ENCODE peak calls at places on chromosomes 2 and 18, in four cellular contexts. One of them, this sample, is unnamed.

GRCh38 chr2:239903803-239904202 is 121.3 kb downstream of the NDUFA10 start:
- DNase-seq in activated CD4-positive, CD25-positive, alpha-beta regulatory T cell treated with anti-CD3 and anti-CD28 coated beads, Interleukin-2, amount 50 U/mL, for 72 hours: no peak
- DNase-seq in activated CD4-positive, alpha-beta T cell treated with anti-CD3 and anti-CD28 coated beads for 24 hours: no peak
- DNase-seq in glomerular endothelial cell: no peak
- DNase-seq in this sample: no peak

GRCh38 chr2:23707096-23707495 is 219.8 kb downstream of the ATAD2B start:
- DNase-seq in activated CD4-positive, alpha-beta T cell treated with anti-CD3 and anti-CD28 coated beads for 24 hours: no peak
- DNase-seq in glomerular endothelial cell: no peak
- DNase-seq in activated CD4-positive, CD25-positive, alpha-beta regulatory T cell treated with anti-CD3 and anti-CD28 coated beads, Interleukin-2, amount 50 U/mL, for 72 hours: no peak
- DNase-seq in this sample: peak

GRCh38 chr2:205047273-205047839 is 502.1 kb downstream of the PARD3B start:
- DNase-seq in activated CD4-positive, CD25-positive, alpha-beta regulatory T cell treated with anti-CD3 and anti-CD28 coated beads, Interleukin-2, amount 50 U/mL, for 72 hours: no peak
- DNase-seq in glomerular endothelial cell: no peak
- DNase-seq in activated CD4-positive, alpha-beta T cell treated with anti-CD3 and anti-CD28 coated beads for 24 hours: no peak
- DNase-seq in this sample: no peak

GRCh38 chr18:44961288-44961687 is 280.6 kb downstream of the SETBP1 start:
- DNase-seq in glomerular endothelial cell: no peak
- DNase-seq in activated CD4-positive, CD25-positive, alpha-beta regulatory T cell treated with anti-CD3 and anti-CD28 coated beads, Interleukin-2, amount 50 U/mL, for 72 hours: no peak
- DNase-seq in activated CD4-positive, alpha-beta T cell treated with anti-CD3 and anti-CD28 coated beads for 24 hours: no peak
- DNase-seq in this sample: no peak

GRCh38 chr2:240139666-240140393 is 628 bp downstream of the OTOS start:
- DNase-seq in glomerular endothelial cell: no peak
- DNase-seq in activated CD4-positive, CD25-positive, alpha-beta regulatory T cell treated with anti-CD3 and anti-CD28 coated beads, Interleukin-2, amount 50 U/mL, for 72 hours: peak
- DNase-seq in activated CD4-positive, alpha-beta T cell treated with anti-CD3 and anti-CD28 coated beads for 24 hours: no peak
- DNase-seq in this sample: no peak

GRCh38 chr2:195343942-195344530 is 313.0 kb upstream of the SLC39A10 start:
- DNase-seq in activated CD4-positive, alpha-beta T cell treated with anti-CD3 and anti-CD28 coated beads for 24 hours: no peak
- DNase-seq in glomerular endothelial cell: no peak
- DNase-seq in activated CD4-positive, CD25-positive, alpha-beta regulatory T cell treated with anti-CD3 and anti-CD28 coated beads, Interleukin-2, amount 50 U/mL, for 72 hours: no peak
- DNase-seq in this sample: peak

GRCh38 chr2:237935740-237936452 is 30.9 kb upstream of the UBE2F start:
- DNase-seq in glomerular endothelial cell: no peak
- DNase-seq in activated CD4-positive, alpha-beta T cell treated with anti-CD3 and anti-CD28 coated beads for 24 hours: no peak
- DNase-seq in activated CD4-positive, CD25-positive, alpha-beta regulatory T cell treated with anti-CD3 and anti-CD28 coated beads, Interleukin-2, amount 50 U/mL, for 72 hours: no peak
- DNase-seq in this sample: no peak

GRCh38 chr2:210287301-210287700 is 27.7 kb downstream of the MYL1 start:
- DNase-seq in activated CD4-positive, CD25-positive, alpha-beta regulatory T cell treated with anti-CD3 and anti-CD28 coated beads, Interleukin-2, amount 50 U/mL, for 72 hours: no peak
- DNase-seq in glomerular endothelial cell: no peak
- DNase-seq in activated CD4-positive, alpha-beta T cell treated with anti-CD3 and anti-CD28 coated beads for 24 hours: no peak
- DNase-seq in this sample: no peak

GRCh38 chr18:25164837-25165791 is 186.9 kb downstream of the ZNF521 start:
- DNase-seq in activated CD4-positive, alpha-beta T cell treated with anti-CD3 and anti-CD28 coated beads for 24 hours: no peak
- DNase-seq in activated CD4-positive, CD25-positive, alpha-beta regulatory T cell treated with anti-CD3 and anti-CD28 coated beads, Interleukin-2, amount 50 U/mL, for 72 hours: no peak
- DNase-seq in glomerular endothelial cell: no peak
- DNase-seq in this sample: peak

GRCh38 chr2:241577413-241578122 is 19.0 kb downstream of the BOK start:
- DNase-seq in glomerular endothelial cell: no peak
- DNase-seq in activated CD4-positive, CD25-positive, alpha-beta regulatory T cell treated with anti-CD3 and anti-CD28 coated beads, Interleukin-2, amount 50 U/mL, for 72 hours: no peak
- DNase-seq in activated CD4-positive, alpha-beta T cell treated with anti-CD3 and anti-CD28 coated beads for 24 hours: no peak
- DNase-seq in this sample: peak

GRCh38 chr2:85847051-85847588 is 41.7 kb downstream of the ST3GAL5 start:
- DNase-seq in activated CD4-positive, alpha-beta T cell treated with anti-CD3 and anti-CD28 coated beads for 24 hours: no peak
- DNase-seq in glomerular endothelial cell: no peak
- DNase-seq in activated CD4-positive, CD25-positive, alpha-beta regulatory T cell treated with anti-CD3 and anti-CD28 coated beads, Interleukin-2, amount 50 U/mL, for 72 hours: no peak
- DNase-seq in this sample: no peak

GRCh38 chr2:24836706-24837105 is 43.5 kb downstream of the CENPO start:
- DNase-seq in activated CD4-positive, alpha-beta T cell treated with anti-CD3 and anti-CD28 coated beads for 24 hours: no peak
- DNase-seq in glomerular endothelial cell: no peak
- DNase-seq in activated CD4-positive, CD25-positive, alpha-beta regulatory T cell treated with anti-CD3 and anti-CD28 coated beads, Interleukin-2, amount 50 U/mL, for 72 hours: no peak
- DNase-seq in this sample: no peak

GRCh38 chr2:230877131-230877736 is 12.5 kb downstream of the ITM2C start:
- DNase-seq in glomerular endothelial cell: no peak
- DNase-seq in activated CD4-positive, CD25-positive, alpha-beta regulatory T cell treated with anti-CD3 and anti-CD28 coated beads, Interleukin-2, amount 50 U/mL, for 72 hours: peak
- DNase-seq in activated CD4-positive, alpha-beta T cell treated with anti-CD3 and anti-CD28 coated beads for 24 hours: no peak
- DNase-seq in this sample: no peak

GRCh38 chr2:23536326-23536725 is 151.3 kb downstream of the KLHL29 start:
- DNase-seq in activated CD4-positive, CD25-positive, alpha-beta regulatory T cell treated with anti-CD3 and anti-CD28 coated beads, Interleukin-2, amount 50 U/mL, for 72 hours: no peak
- DNase-seq in glomerular endothelial cell: no peak
- DNase-seq in activated CD4-positive, alpha-beta T cell treated with anti-CD3 and anti-CD28 coated beads for 24 hours: no peak
- DNase-seq in this sample: no peak

GRCh38 chr2:10326707-10327594 is 24.2 kb downstream of the HPCAL1 start:
- DNase-seq in activated CD4-positive, alpha-beta T cell treated with anti-CD3 and anti-CD28 coated beads for 24 hours: no peak
- DNase-seq in activated CD4-positive, CD25-positive, alpha-beta regulatory T cell treated with anti-CD3 and anti-CD28 coated beads, Interleukin-2, amount 50 U/mL, for 72 hours: no peak
- DNase-seq in glomerular endothelial cell: no peak
- DNase-seq in this sample: no peak

GRCh38 chr2:110678457-110679336 is 834 bp upstream of the BUB1 start:
- DNase-seq in activated CD4-positive, alpha-beta T cell treated with anti-CD3 and anti-CD28 coated beads for 24 hours: no peak
- DNase-seq in activated CD4-positive, CD25-positive, alpha-beta regulatory T cell treated with anti-CD3 and anti-CD28 coated beads, Interleukin-2, amount 50 U/mL, for 72 hours: peak
- DNase-seq in glomerular endothelial cell: no peak
- DNase-seq in this sample: peak

GRCh38 chr2:138470941-138471340 is 30.6 kb upstream of the SPOPL start:
- DNase-seq in activated CD4-positive, CD25-positive, alpha-beta regulatory T cell treated with anti-CD3 and anti-CD28 coated beads, Interleukin-2, amount 50 U/mL, for 72 hours: no peak
- DNase-seq in activated CD4-positive, alpha-beta T cell treated with anti-CD3 and anti-CD28 coated beads for 24 hours: no peak
- DNase-seq in glomerular endothelial cell: no peak
- DNase-seq in this sample: no peak

GRCh38 chr2:115733190-115733775 is 1290.8 kb downstream of the DPP10 start:
- DNase-seq in activated CD4-positive, alpha-beta T cell treated with anti-CD3 and anti-CD28 coated beads for 24 hours: no peak
- DNase-seq in glomerular endothelial cell: no peak
- DNase-seq in activated CD4-positive, CD25-positive, alpha-beta regulatory T cell treated with anti-CD3 and anti-CD28 coated beads, Interleukin-2, amount 50 U/mL, for 72 hours: no peak
- DNase-seq in this sample: no peak

GRCh38 chr2:5926896-5927512 is 234.8 kb downstream of the SOX11 start:
- DNase-seq in activated CD4-positive, alpha-beta T cell treated with anti-CD3 and anti-CD28 coated beads for 24 hours: no peak
- DNase-seq in activated CD4-positive, CD25-positive, alpha-beta regulatory T cell treated with anti-CD3 and anti-CD28 coated beads, Interleukin-2, amount 50 U/mL, for 72 hours: no peak
- DNase-seq in glomerular endothelial cell: no peak
- DNase-seq in this sample: no peak

GRCh38 chr2:7707723-7708122 is 790.5 kb downstream of the RNF144A start:
- DNase-seq in activated CD4-positive, CD25-positive, alpha-beta regulatory T cell treated with anti-CD3 and anti-CD28 coated beads, Interleukin-2, amount 50 U/mL, for 72 hours: no peak
- DNase-seq in glomerular endothelial cell: no peak
- DNase-seq in activated CD4-positive, alpha-beta T cell treated with anti-CD3 and anti-CD28 coated beads for 24 hours: no peak
- DNase-seq in this sample: no peak

GRCh38 chr18:32424696-32425095 is 46.0 kb downstream of the GAREM1 start:
- DNase-seq in activated CD4-positive, alpha-beta T cell treated with anti-CD3 and anti-CD28 coated beads for 24 hours: no peak
- DNase-seq in activated CD4-positive, CD25-positive, alpha-beta regulatory T cell treated with anti-CD3 and anti-CD28 coated beads, Interleukin-2, amount 50 U/mL, for 72 hours: no peak
- DNase-seq in glomerular endothelial cell: no peak
- DNase-seq in this sample: no peak

GRCh38 chr2:96114546-96114902 is 1.8 kb downstream of the ADRA2B start:
- DNase-seq in activated CD4-positive, alpha-beta T cell treated with anti-CD3 and anti-CD28 coated beads for 24 hours: no peak
- DNase-seq in glomerular endothelial cell: no peak
- DNase-seq in activated CD4-positive, CD25-positive, alpha-beta regulatory T cell treated with anti-CD3 and anti-CD28 coated beads, Interleukin-2, amount 50 U/mL, for 72 hours: no peak
- DNase-seq in this sample: no peak

GRCh38 chr18:49013961-49014604 is 63.3 kb upstream of the SMAD7 start:
- DNase-seq in activated CD4-positive, alpha-beta T cell treated with anti-CD3 and anti-CD28 coated beads for 24 hours: no peak
- DNase-seq in glomerular endothelial cell: no peak
- DNase-seq in activated CD4-positive, CD25-positive, alpha-beta regulatory T cell treated with anti-CD3 and anti-CD28 coated beads, Interleukin-2, amount 50 U/mL, for 72 hours: peak
- DNase-seq in this sample: no peak

GRCh38 chr2:144630459-144631215 is 110.7 kb upstream of the ZEB2 start:
- DNase-seq in activated CD4-positive, alpha-beta T cell treated with anti-CD3 and anti-CD28 coated beads for 24 hours: no peak
- DNase-seq in glomerular endothelial cell: no peak
- DNase-seq in activated CD4-positive, CD25-positive, alpha-beta regulatory T cell treated with anti-CD3 and anti-CD28 coated beads, Interleukin-2, amount 50 U/mL, for 72 hours: no peak
- DNase-seq in this sample: no peak

GRCh38 chr2:238341536-238341935 is 21.2 kb downstream of the TRAF3IP1 start:
- DNase-seq in activated CD4-positive, alpha-beta T cell treated with anti-CD3 and anti-CD28 coated beads for 24 hours: no peak
- DNase-seq in activated CD4-positive, CD25-positive, alpha-beta regulatory T cell treated with anti-CD3 and anti-CD28 coated beads, Interleukin-2, amount 50 U/mL, for 72 hours: no peak
- DNase-seq in glomerular endothelial cell: no peak
- DNase-seq in this sample: no peak

GRCh38 chr2:94872088-94872618 is 923 bp downstream of the TEKT4 start:
- DNase-seq in glomerular endothelial cell: no peak
- DNase-seq in activated CD4-positive, alpha-beta T cell treated with anti-CD3 and anti-CD28 coated beads for 24 hours: no peak
- DNase-seq in activated CD4-positive, CD25-positive, alpha-beta regulatory T cell treated with anti-CD3 and anti-CD28 coated beads, Interleukin-2, amount 50 U/mL, for 72 hours: no peak
- DNase-seq in this sample: no peak

GRCh38 chr2:201532686-201533304 is 81.3 kb downstream of the STRADB start:
- DNase-seq in glomerular endothelial cell: no peak
- DNase-seq in activated CD4-positive, alpha-beta T cell treated with anti-CD3 and anti-CD28 coated beads for 24 hours: no peak
- DNase-seq in activated CD4-positive, CD25-positive, alpha-beta regulatory T cell treated with anti-CD3 and anti-CD28 coated beads, Interleukin-2, amount 50 U/mL, for 72 hours: no peak
- DNase-seq in this sample: peak

GRCh38 chr2:97267411-97268074 is 154.6 kb downstream of the ANKRD36 start:
- DNase-seq in activated CD4-positive, alpha-beta T cell treated with anti-CD3 and anti-CD28 coated beads for 24 hours: no peak
- DNase-seq in activated CD4-positive, CD25-positive, alpha-beta regulatory T cell treated with anti-CD3 and anti-CD28 coated beads, Interleukin-2, amount 50 U/mL, for 72 hours: peak
- DNase-seq in glomerular endothelial cell: no peak
- DNase-seq in this sample: no peak

GRCh38 chr2:75481041-75481836 is 79.5 kb downstream of the EVA1A start:
- DNase-seq in glomerular endothelial cell: no peak
- DNase-seq in activated CD4-positive, CD25-positive, alpha-beta regulatory T cell treated with anti-CD3 and anti-CD28 coated beads, Interleukin-2, amount 50 U/mL, for 72 hours: no peak
- DNase-seq in activated CD4-positive, alpha-beta T cell treated with anti-CD3 and anti-CD28 coated beads for 24 hours: no peak
- DNase-seq in this sample: peak

GRCh38 chr2:82789886-82790276 is 1669.2 kb downstream of the SUCLG1 start:
- DNase-seq in glomerular endothelial cell: no peak
- DNase-seq in activated CD4-positive, CD25-positive, alpha-beta regulatory T cell treated with anti-CD3 and anti-CD28 coated beads, Interleukin-2, amount 50 U/mL, for 72 hours: no peak
- DNase-seq in activated CD4-positive, alpha-beta T cell treated with anti-CD3 and anti-CD28 coated beads for 24 hours: no peak
- DNase-seq in this sample: no peak

GRCh38 chr18:34322365-34323289 is 97.9 kb upstream of the NOL4 start:
- DNase-seq in activated CD4-positive, alpha-beta T cell treated with anti-CD3 and anti-CD28 coated beads for 24 hours: no peak
- DNase-seq in glomerular endothelial cell: peak
- DNase-seq in activated CD4-positive, CD25-positive, alpha-beta regulatory T cell treated with anti-CD3 and anti-CD28 coated beads, Interleukin-2, amount 50 U/mL, for 72 hours: no peak
- DNase-seq in this sample: no peak

GRCh38 chr2:128281852-128282245 is 36.8 kb downstream of the HS6ST1 start:
- DNase-seq in activated CD4-positive, alpha-beta T cell treated with anti-CD3 and anti-CD28 coated beads for 24 hours: no peak
- DNase-seq in activated CD4-positive, CD25-positive, alpha-beta regulatory T cell treated with anti-CD3 and anti-CD28 coated beads, Interleukin-2, amount 50 U/mL, for 72 hours: no peak
- DNase-seq in glomerular endothelial cell: no peak
- DNase-seq in this sample: no peak

This sample was measured in AG08396.